ENCODE peak calls at places on chromosomes 4 and X, in four cellular contexts. One of them, this sample, is unnamed.
A peak's percentile ranks its signal among the peaks of the same experiment; 100 is the strongest.

GRCh38 chr4:186137193-186137792 is 32.8 kb downstream of the FAM149A start:
- DNase-seq in breast epithelium: no peak
- DNase-seq in IMR-90: peak; percentile 27
- DNase-seq in neural progenitor cell: no peak
- DNase-seq in this sample: no peak

GRCh38 chr4:41360214-41360910 is 103.6 kb downstream of the UCHL1 start:
- DNase-seq in neural progenitor cell: peak; percentile 92
- DNase-seq in breast epithelium: peak; percentile 59
- DNase-seq in IMR-90: peak; percentile 20
- DNase-seq in this sample: no peak

GRCh38 chr4:2728806-2729532 is 27.2 kb downstream of the TNIP2 start:
- DNase-seq in neural progenitor cell: no peak
- DNase-seq in breast epithelium: no peak
- DNase-seq in IMR-90: no peak
- DNase-seq in this sample: no peak

GRCh38 chrX:129983575-129984131 is 1.2 kb downstream of the BCORL1 start:
- DNase-seq in neural progenitor cell: peak; percentile 74
- DNase-seq in breast epithelium: no peak
- DNase-seq in IMR-90: no peak
- DNase-seq in this sample: no peak

GRCh38 chr4:158259955-158260575 is 49.8 kb downstream of the TMEM144 start:
- DNase-seq in breast epithelium: no peak
- DNase-seq in neural progenitor cell: peak; percentile 40
- DNase-seq in IMR-90: peak; percentile 42
- DNase-seq in this sample: no peak

GRCh38 chr4:20622701-20623100 is 77.6 kb upstream of the PACRGL start:
- DNase-seq in IMR-90: no peak
- DNase-seq in neural progenitor cell: no peak
- DNase-seq in breast epithelium: no peak
- DNase-seq in this sample: no peak

GRCh38 chr4:42656986-42657792 is at the start of gene ATP8A1:
- DNase-seq in breast epithelium: peak; percentile 85
- DNase-seq in neural progenitor cell: peak; percentile 97
- DNase-seq in IMR-90: peak; percentile 68
- DNase-seq in this sample: peak; percentile 86

GRCh38 chr4:73814679-73815078 is 21.8 kb upstream of the CXCL6 start:
- DNase-seq in IMR-90: no peak
- DNase-seq in breast epithelium: no peak
- DNase-seq in neural progenitor cell: no peak
- DNase-seq in this sample: no peak

GRCh38 chr4:2356123-2357069 is 62.0 kb downstream of the ZFYVE28 start:
- DNase-seq in neural progenitor cell: no peak
- DNase-seq in IMR-90: no peak
- DNase-seq in breast epithelium: peak; percentile 31
- DNase-seq in this sample: no peak

GRCh38 chrX:135707880-135708279 is 5.6 kb upstream of the CT45A1 start:
- DNase-seq in breast epithelium: no peak
- DNase-seq in IMR-90: no peak
- DNase-seq in neural progenitor cell: peak; percentile 20
- DNase-seq in this sample: no peak

GRCh38 chrX:49176421-49177326 is 5.0 kb downstream of the PLP2 start:
- DNase-seq in neural progenitor cell: no peak
- DNase-seq in IMR-90: no peak
- DNase-seq in breast epithelium: no peak
- DNase-seq in this sample: no peak

GRCh38 chr4:45004847-45005565 is 278.6 kb upstream of the GNPDA2 start:
- DNase-seq in neural progenitor cell: no peak
- DNase-seq in breast epithelium: no peak
- DNase-seq in IMR-90: no peak
- DNase-seq in this sample: no peak

GRCh38 chr4:7627251-7628250 is 192.8 kb upstream of the PSAPL1 start:
- DNase-seq in neural progenitor cell: no peak
- DNase-seq in breast epithelium: no peak
- DNase-seq in IMR-90: no peak
- DNase-seq in this sample: no peak

GRCh38 chr4:7628432-7628831 is 193.7 kb upstream of the PSAPL1 start:
- DNase-seq in breast epithelium: no peak
- DNase-seq in IMR-90: no peak
- DNase-seq in neural progenitor cell: no peak
- DNase-seq in this sample: no peak

GRCh38 chr4:7630559-7631287 is 196.0 kb upstream of the PSAPL1 start:
- DNase-seq in neural progenitor cell: no peak
- DNase-seq in IMR-90: peak; percentile 89
- DNase-seq in breast epithelium: no peak
- DNase-seq in this sample: no peak

GRCh38 chr4:7631288-7631633 is 196.5 kb upstream of the PSAPL1 start:
- DNase-seq in neural progenitor cell: no peak
- DNase-seq in breast epithelium: no peak
- DNase-seq in IMR-90: no peak
- DNase-seq in this sample: no peak

DNA sequence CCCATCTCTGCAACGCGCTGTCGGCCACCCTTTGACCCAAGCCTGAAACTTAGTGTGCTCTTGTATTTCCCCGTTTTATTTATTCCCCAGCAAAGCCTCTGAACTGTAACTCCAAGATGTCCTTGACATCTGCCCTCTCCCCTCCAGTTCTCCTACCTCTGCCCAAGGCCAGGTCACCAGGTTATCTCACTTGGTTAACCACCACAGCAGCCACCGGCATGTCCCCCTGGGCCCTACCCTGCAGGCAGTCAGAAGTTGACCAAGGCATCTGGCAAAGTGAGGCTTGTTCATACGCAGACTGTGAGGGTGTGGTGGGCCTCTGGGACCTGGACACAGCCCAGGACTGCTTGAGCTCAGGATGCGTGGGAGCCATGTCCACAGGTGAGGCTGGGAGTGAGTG is 195.1 kb upstream of the PSAPL1 start:
- DNase-seq in neural progenitor cell: no peak
- DNase-seq in IMR-90: no peak
- DNase-seq in breast epithelium: no peak
- DNase-seq in this sample: no peak
- TF ChIP-seq CTCF in neural progenitor cell: no peak
- TF ChIP-seq CTCF in IMR-90: no peak
- TF ChIP-seq CTCF in breast epithelium: no peak
- TF ChIP-seq CTCF in this sample: no peak

GRCh38 chr4:112848931-112849330 is 200.5 kb upstream of the ANK2 start:
- DNase-seq in breast epithelium: no peak
- DNase-seq in IMR-90: no peak
- DNase-seq in neural progenitor cell: no peak
- DNase-seq in this sample: no peak

GRCh38 chr4:112847781-112848180 is 201.7 kb upstream of the ANK2 start:
- DNase-seq in neural progenitor cell: no peak
- DNase-seq in breast epithelium: no peak
- DNase-seq in IMR-90: no peak
- DNase-seq in this sample: no peak

GRCh38 chr4:112842513-112842912 is 205.6 kb downstream of the LARP7 start:
- DNase-seq in neural progenitor cell: no peak
- DNase-seq in breast epithelium: no peak
- DNase-seq in IMR-90: no peak
- DNase-seq in this sample: no peak

GRCh38 chr4:112852586-112852985 is 196.9 kb upstream of the ANK2 start:
- DNase-seq in breast epithelium: no peak
- DNase-seq in IMR-90: no peak
- DNase-seq in neural progenitor cell: no peak
- DNase-seq in this sample: no peak

DNA sequence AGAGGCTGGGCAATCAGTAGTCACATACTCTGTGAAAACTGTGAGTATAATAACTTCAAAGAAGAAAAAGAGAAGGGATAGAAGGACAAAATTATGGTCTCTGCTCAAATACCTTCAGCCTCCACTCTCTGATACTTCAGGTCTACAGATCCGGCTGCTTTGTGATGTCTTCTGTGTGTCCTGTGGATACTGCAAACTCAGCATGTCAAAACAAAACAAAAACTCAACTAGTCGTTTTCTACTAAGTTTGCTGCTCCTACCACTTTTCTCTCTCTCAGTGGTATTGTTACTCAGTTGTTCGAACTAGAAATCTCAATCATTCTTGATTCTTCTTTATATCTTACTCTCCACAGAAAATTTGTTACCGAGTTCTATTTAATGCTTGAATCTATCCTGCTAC is 202.4 kb upstream of the ANK2 start:
- DNase-seq in breast epithelium: no peak
- DNase-seq in neural progenitor cell: no peak
- DNase-seq in IMR-90: no peak
- DNase-seq in this sample: no peak
- TF ChIP-seq CTCF in breast epithelium: no peak
- TF ChIP-seq CTCF in neural progenitor cell: no peak
- TF ChIP-seq CTCF in IMR-90: no peak
- TF ChIP-seq CTCF in this sample: no peak

DNA sequence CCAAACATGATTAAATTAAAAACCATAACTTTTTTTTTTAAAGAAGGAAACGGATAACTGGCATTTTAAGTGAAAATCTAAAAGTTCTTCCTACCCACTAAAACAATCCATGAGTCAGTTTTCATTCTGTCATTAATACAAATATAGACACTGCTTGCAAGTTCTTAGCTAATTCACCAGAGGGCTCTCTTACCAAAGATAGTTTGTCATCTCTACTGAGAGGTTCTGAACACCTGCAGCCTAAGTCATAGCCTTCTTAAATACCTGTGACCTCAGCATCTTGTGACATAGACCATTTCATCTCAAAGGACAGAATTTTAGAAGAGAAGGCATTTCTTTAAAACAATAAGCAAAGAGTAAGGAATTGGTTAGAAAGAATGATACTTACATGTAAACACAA is 65.3 kb upstream of the FAM120C start:
- DNase-seq in neural progenitor cell: no peak
- DNase-seq in breast epithelium: no peak
- DNase-seq in IMR-90: peak; percentile 44
- DNase-seq in this sample: no peak
- TF ChIP-seq CTCF in neural progenitor cell: peak; percentile 24
- TF ChIP-seq CTCF in breast epithelium: no peak
- TF ChIP-seq CTCF in IMR-90: peak; percentile 36
- TF ChIP-seq CTCF in this sample: no peak

GRCh38 chrX:136711147-136711546 is 63.2 kb downstream of the CD40LG start:
- DNase-seq in neural progenitor cell: peak; percentile 29
- DNase-seq in breast epithelium: no peak
- DNase-seq in IMR-90: peak; percentile 36
- DNase-seq in this sample: no peak
- TF ChIP-seq CTCF in neural progenitor cell: peak; percentile 45
- TF ChIP-seq CTCF in breast epithelium: no peak
- TF ChIP-seq CTCF in IMR-90: peak; percentile 51
- TF ChIP-seq CTCF in this sample: no peak

GRCh38 chr4:120070191-120070590 is 3.5 kb upstream of the MAD2L1 start:
- DNase-seq in breast epithelium: no peak
- DNase-seq in IMR-90: peak; percentile 54
- DNase-seq in neural progenitor cell: no peak
- DNase-seq in this sample: no peak

GRCh38 chr4:120066525-120067333 is at the start of gene MAD2L1:
- DNase-seq in neural progenitor cell: peak; percentile 99
- DNase-seq in IMR-90: peak; percentile 98
- DNase-seq in breast epithelium: peak; percentile 97
- DNase-seq in this sample: peak; percentile 92

GRCh38 chr4:120066182-120066524 is 495 bp downstream of the MAD2L1 start:
- DNase-seq in breast epithelium: no peak
- DNase-seq in neural progenitor cell: no peak
- DNase-seq in IMR-90: no peak
- DNase-seq in this sample: no peak

GRCh38 chr4:120071192-120071795 is 4.6 kb upstream of the MAD2L1 start:
- DNase-seq in breast epithelium: no peak
- DNase-seq in IMR-90: peak; percentile 80
- DNase-seq in neural progenitor cell: peak; percentile 59
- DNase-seq in this sample: no peak
- TF ChIP-seq CTCF in breast epithelium: peak; percentile 56
- TF ChIP-seq CTCF in IMR-90: peak; percentile 75
- TF ChIP-seq CTCF in neural progenitor cell: peak; percentile 81
- TF ChIP-seq CTCF in this sample: no peak